ENCODE peak calls at places on chromosomes 12 and 14, in four cellular contexts. S is A549, Q is endothelial cell of umbilical vein, O is HCT116. W is an unnamed sample.

GRCh38 chr12:54173066-54173726 is 15.6 kb downstream of the SMUG1 start:
- DNase-seq in S (no peak), Q (peak), O (no peak), W (peak)

GRCh38 chr14:88166616-88167015 is 156.5 kb downstream of the KCNK10 start:
- DNase-seq in S (peak), Q (no peak), O (no peak), W (no peak)

GRCh38 chr14:64726585-64726890 is 22.3 kb downstream of the PLEKHG3 start:
- DNase-seq in S (peak), Q (no peak), O (peak), W (no peak)

GRCh38 chr12:11958216-11959091 is 112.3 kb upstream of the BCL2L14 start:
- DNase-seq in S (peak), Q (peak), O (no peak), W (peak)

GRCh38 chr12:70637686-70638085 is 457 bp upstream of the PTPRB start:
- DNase-seq in S (no peak), Q (no peak), O (no peak), W (no peak)

GRCh38 chr14:51534623-51535022 is 117.1 kb upstream of the FRMD6 start:
- DNase-seq in S (no peak), Q (peak), O (peak), W (no peak)

GRCh38 chr14:72828604-72829003 is 65.3 kb downstream of the DPF3 start:
- DNase-seq in S (no peak), Q (no peak), O (no peak), W (no peak)

GRCh38 chr14:73059326-73059725 is 992 bp downstream of the RBM25 start:
- DNase-seq in S (peak), Q (peak), O (no peak), W (no peak)

GRCh38 chr14:58873228-58873953 is 235.6 kb downstream of the DACT1 start:
- DNase-seq in S (no peak), Q (no peak), O (no peak), W (no peak)

GRCh38 chr12:79938843-79939242 is 3.9 kb upstream of the PPP1R12A start:
- DNase-seq in S (no peak), Q (no peak), O (no peak), W (no peak)

GRCh38 chr14:89534896-89535615 is 118.0 kb upstream of the FOXN3 start:
- DNase-seq in S (no peak), Q (peak), O (no peak), W (no peak)

GRCh38 chr12:65779091-65779642 is 45.1 kb upstream of the HMGA2 start:
- DNase-seq in S (no peak), Q (peak), O (peak), W (no peak)

GRCh38 chr14:73744175-73744867 is 30.1 kb upstream of the PNMA1 start:
- DNase-seq in S (no peak), Q (no peak), O (no peak), W (no peak)

GRCh38 chr12:6752181-6752930 is 585 bp downstream of the MLF2 start:
- DNase-seq in S (peak), Q (peak), O (no peak), W (peak)

GRCh38 chr12:80019691-80020090 is 79.6 kb upstream of the OTOGL start:
- DNase-seq in S (no peak), Q (no peak), O (no peak), W (no peak)

GRCh38 chr12:12474931-12475485 is 87.7 kb downstream of the DUSP16 start:
- DNase-seq in S (no peak), Q (peak), O (no peak), W (peak)

GRCh38 chr12:124489915-124490583 is 77.4 kb downstream of the NCOR2 start:
- DNase-seq in S (no peak), Q (no peak), O (no peak), W (no peak)

GRCh38 chr14:53285806-53286205 is 132.7 kb upstream of the DDHD1 start:
- DNase-seq in S (no peak), Q (no peak), O (no peak), W (no peak)

GRCh38 chr12:16281157-16281556 is 3.7 kb upstream of the SLC15A5 start:
- DNase-seq in S (no peak), Q (no peak), O (no peak), W (no peak)

GRCh38 chr12:43812926-43813325 is 6.8 kb upstream of the TWF1 start:
- DNase-seq in S (no peak), Q (no peak), O (no peak), W (no peak)

GRCh38 chr12:53042607-53043454 is 7.0 kb upstream of the TNS2 start:
- DNase-seq in S (no peak), Q (no peak), O (no peak), W (peak)

GRCh38 chr12:19304149-19304780 is 135.0 kb upstream of the AEBP2 start:
- DNase-seq in S (no peak), Q (no peak), O (no peak), W (no peak)

GRCh38 chr12:19303496-19303895 is 135.8 kb upstream of the AEBP2 start:
- DNase-seq in S (no peak), Q (no peak), O (no peak), W (no peak)

GRCh38 chr12:19306366-19306765 is 132.9 kb upstream of the AEBP2 start:
- DNase-seq in S (no peak), Q (no peak), O (no peak), W (no peak)

GRCh38 chr12:19311165-19311564 is 128.1 kb upstream of the AEBP2 start:
- DNase-seq in S (no peak), Q (no peak), O (no peak), W (no peak)

GRCh38 chr12:19307451-19307850 is 131.8 kb upstream of the AEBP2 start:
- DNase-seq in S (no peak), Q (no peak), O (no peak), W (no peak)
- TF ChIP-seq POLR2A in S (no peak), Q (no peak), O (no peak), W (no peak)

GRCh38 chr12:32891526-32891925 is 5.1 kb downstream of the PKP2 start:
- DNase-seq in S (no peak), Q (no peak), O (no peak), W (no peak)
- TF ChIP-seq MAX in S (no peak), Q (no peak), O (peak), W (no peak)

DNA sequence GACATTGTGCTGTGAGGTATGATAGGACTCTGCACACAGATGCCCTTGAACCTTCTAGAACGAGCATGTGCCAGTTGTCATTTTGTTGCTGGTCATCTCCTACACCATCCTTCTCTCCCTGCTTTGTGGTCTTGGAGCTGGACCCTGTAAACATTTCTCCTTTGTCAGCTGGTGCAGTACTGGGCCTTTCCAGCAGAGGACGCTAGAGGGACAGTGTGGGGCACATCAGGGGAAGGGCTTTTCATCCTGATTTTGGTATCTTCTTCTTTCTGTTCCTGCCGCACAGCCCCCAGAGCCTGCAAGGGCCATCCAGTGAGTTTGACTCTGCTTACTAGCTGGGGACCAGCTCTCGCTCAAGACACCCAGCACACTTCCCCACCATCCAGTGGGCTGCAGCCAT is 484.6 kb downstream of the AACS start:
- DNase-seq in S (no peak), Q (no peak), O (no peak), W (peak)
- TF ChIP-seq POLR2A in S (no peak), Q (no peak), O (no peak), W (no peak)

GRCh38 chr12:118035194-118036041 is 18.9 kb downstream of the RFC5 start:
- DNase-seq in S (no peak), Q (peak), O (no peak), W (no peak)

GRCh38 chr12:118036672-118037411 is 20.3 kb downstream of the RFC5 start:
- DNase-seq in S (no peak), Q (no peak), O (no peak), W (no peak)

GRCh38 chr12:118033902-118034301 is 17.4 kb downstream of the RFC5 start:
- DNase-seq in S (no peak), Q (peak), O (no peak), W (no peak)

GRCh38 chr12:118033331-118033730 is 16.8 kb downstream of the RFC5 start:
- DNase-seq in S (no peak), Q (peak), O (no peak), W (no peak)

DNA sequence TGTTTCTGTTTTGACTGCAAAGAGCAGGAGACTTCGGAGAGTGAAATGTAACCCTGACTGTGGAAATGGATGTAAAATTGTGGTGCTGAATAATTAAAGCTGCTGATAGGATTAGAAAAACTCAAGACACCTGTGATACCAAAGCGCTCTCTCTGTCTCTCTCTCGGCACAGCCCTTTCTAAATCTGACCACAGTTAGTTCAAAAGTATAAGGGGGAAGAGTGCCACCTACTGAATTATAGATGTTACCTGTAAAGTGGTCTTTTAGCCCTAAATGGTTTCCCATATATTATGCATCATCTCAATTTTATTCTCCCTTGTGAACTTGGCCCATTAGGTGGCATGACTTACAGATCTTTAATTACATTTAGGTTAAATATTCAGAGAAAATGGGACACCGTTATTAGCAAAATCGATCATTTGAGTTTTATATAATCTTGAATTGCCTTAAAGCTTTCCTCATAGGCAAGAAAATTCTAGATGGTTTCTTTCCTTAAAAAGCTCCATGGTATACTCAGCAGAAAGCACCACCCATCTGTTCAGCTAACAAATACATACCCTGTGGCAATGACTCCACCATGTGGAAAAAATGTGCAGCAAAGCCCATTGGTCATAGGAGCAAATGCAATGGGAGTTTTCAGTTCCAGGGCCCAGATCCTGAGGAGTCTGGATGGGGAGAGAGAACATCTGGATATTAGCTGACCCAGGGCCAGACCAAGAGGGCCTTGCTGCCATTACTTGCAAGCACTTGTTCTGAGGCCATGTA is 18.1 kb downstream of the RFC5 start:
- DNase-seq in S (no peak), Q (peak), O (no peak), W (peak)
- TF ChIP-seq MAX in S (peak), Q (no peak), O (peak), W (no peak)

GRCh38 chr12:59548930-59549329 is 46.9 kb upstream of the SLC16A7 start:
- DNase-seq in S (no peak), Q (no peak), O (no peak), W (no peak)
- TF ChIP-seq POLR2A in S (no peak), Q (no peak), O (no peak), W (no peak)

DNA sequence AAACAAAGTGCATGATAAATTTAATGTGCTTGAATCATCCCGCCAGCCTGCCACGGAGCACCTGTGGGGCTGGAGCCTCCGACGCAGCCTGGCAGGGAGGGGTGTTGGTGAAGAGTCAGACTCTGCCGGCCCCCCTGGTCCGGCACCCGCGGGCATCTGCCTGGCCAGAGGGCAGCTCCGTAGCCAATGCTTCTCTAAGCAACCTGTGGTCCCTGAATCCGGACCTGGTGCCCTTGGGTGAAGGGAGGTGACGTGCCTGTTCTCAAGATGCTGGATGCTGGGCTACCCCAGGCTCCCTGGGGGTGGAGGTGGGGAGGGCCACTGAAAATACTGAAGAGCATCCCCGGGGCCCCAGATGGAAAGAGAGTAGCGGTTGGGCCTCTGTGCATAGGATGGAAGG is 158.6 kb upstream of the C14orf180 start:
- DNase-seq in S (no peak), Q (no peak), O (no peak), W (no peak)
- TF ChIP-seq MAX in S (no peak), Q (no peak), O (no peak), W (no peak)

GRCh38 chr14:56964885-56965284 is 154.6 kb upstream of the OTX2 start:
- DNase-seq in S (no peak), Q (no peak), O (no peak), W (no peak)

GRCh38 chr14:56962431-56962830 is 152.2 kb upstream of the OTX2 start:
- DNase-seq in S (no peak), Q (no peak), O (no peak), W (no peak)

GRCh38 chr14:56963381-56963780 is 153.1 kb upstream of the OTX2 start:
- DNase-seq in S (no peak), Q (no peak), O (no peak), W (no peak)

GRCh38 chr14:56953884-56954283 is 143.6 kb upstream of the OTX2 start:
- DNase-seq in S (no peak), Q (peak), O (no peak), W (no peak)

GRCh38 chr14:56959869-56960268 is 149.6 kb upstream of the OTX2 start:
- DNase-seq in S (no peak), Q (no peak), O (no peak), W (no peak)
- TF ChIP-seq POLR2A in S (no peak), Q (no peak), O (no peak), W (no peak)

W was measured in NB4.